ENCODE peak calls at places on chromosomes 13 and 19, in eight cellular contexts. F is mucosa of descending colon, O is tibial artery, V is Peyer's patch, M is right lobe of liver, T is adipocyte, D is SJSA1, E is sigmoid colon. B is an unnamed sample.

GRCh38 chr13:76882431-76882830 is 3.8 kb downstream of the KCTD12 start:
- DNase-seq in F (no peak), T (peak; percentile 77), M (no peak), D (no peak), O (peak; percentile 68), E (no peak), V (peak; percentile 49), B (no peak)

GRCh38 chr19:21698215-21698614 is 69.2 kb downstream of the ZNF100 start:
- DNase-seq in D (no peak), V (no peak), E (no peak), M (no peak), O (no peak), F (no peak), T (peak; percentile 62), B (no peak)

GRCh38 chr19:15260939-15261338 is 28.7 kb upstream of the EPHX3 start:
- DNase-seq in F (no peak), T (peak; percentile 30), D (no peak), M (no peak), E (no peak), V (no peak), O (no peak), B (no peak)

GRCh38 chr19:39083983-39084731 is at the start of gene ACP7:
- DNase-seq in M (no peak), D (no peak), O (no peak), E (no peak), T (peak; percentile 21), F (no peak), V (no peak), B (no peak)

GRCh38 chr19:50312967-50313811 is 16.0 kb downstream of the KCNC3 start:
- DNase-seq in E (no peak), T (no peak), D (no peak), V (no peak), M (no peak), F (peak; percentile 36), O (no peak), B (no peak)

GRCh38 chr13:76812206-76812882 is 73.9 kb downstream of the KCTD12 start:
- DNase-seq in V (no peak), D (no peak), F (no peak), O (peak; percentile 79), E (peak; percentile 70), T (peak; percentile 75), M (no peak), B (no peak)

GRCh38 chr13:50893211-50893852 is 16.3 kb upstream of the RNASEH2B start:
- DNase-seq in O (no peak), E (no peak), D (no peak), M (no peak), T (peak; percentile 63), F (no peak), V (no peak), B (no peak)

GRCh38 chr13:95536629-95537241 is 15.8 kb upstream of the CLDN10 start:
- DNase-seq in D (no peak), E (no peak), O (no peak), F (no peak), V (no peak), T (peak; percentile 78), M (no peak), B (no peak)

GRCh38 chr13:108933061-108933460 is 303.6 kb downstream of the MYO16 start:
- DNase-seq in V (no peak), F (no peak), O (no peak), M (no peak), T (peak; percentile 88), E (no peak), D (no peak), B (no peak)

GRCh38 chr19:27660428-27660827 is 1552.5 kb downstream of the UQCRFS1 start:
- DNase-seq in D (peak; percentile 6), E (no peak), F (no peak), T (no peak), O (no peak), M (no peak), V (no peak), B (no peak)

GRCh38 chr19:16641695-16642094 is 13.7 kb upstream of the MED26 start:
- DNase-seq in E (no peak), O (no peak), T (no peak), V (no peak), F (no peak), M (no peak), D (no peak), B (no peak)

GRCh38 chr13:106291006-106291405 is 244.5 kb downstream of the EFNB2 start:
- DNase-seq in T (peak; percentile 18), O (no peak), E (no peak), V (no peak), M (no peak), F (no peak), D (no peak), B (peak; percentile 23)

GRCh38 chr19:51469629-51470028 is 8.7 kb upstream of the CEACAM18 start:
- DNase-seq in T (no peak), M (no peak), D (no peak), O (no peak), E (no peak), V (no peak), F (no peak), B (no peak)

GRCh38 chr13:37403776-37404497 is 194.6 kb downstream of the POSTN start:
- DNase-seq in T (peak; percentile 87), E (no peak), O (no peak), V (no peak), D (no peak), F (no peak), M (no peak), B (peak; percentile 61)

GRCh38 chr19:31347356-31347755 is 1.9 kb downstream of the TSHZ3 start:
- DNase-seq in V (no peak), T (no peak), E (no peak), D (no peak), M (no peak), O (no peak), F (no peak), B (no peak)

DNA sequence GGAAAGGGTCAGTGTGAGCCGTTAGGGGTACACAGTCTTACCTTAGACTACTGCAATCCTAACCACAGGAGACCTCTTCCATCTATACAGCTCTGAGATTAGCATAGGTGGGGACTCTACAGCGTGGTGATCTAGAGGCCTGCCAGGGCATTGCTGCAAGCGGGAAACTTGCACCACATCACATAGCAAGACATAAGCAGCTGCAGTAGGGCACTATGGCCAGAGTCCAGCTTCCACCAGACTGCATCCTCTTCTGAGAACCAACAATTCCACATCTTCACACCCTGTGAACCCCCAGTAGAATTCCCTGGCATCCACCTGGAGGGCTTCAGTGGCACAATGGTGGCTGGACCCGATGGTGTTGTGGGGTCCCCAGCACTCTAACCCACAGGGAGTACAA is 1564.3 kb upstream of the PRR20A start:
- DNase-seq in D (no peak), O (no peak), E (no peak), M (no peak), V (no peak), T (no peak), F (no peak), B (no peak)
- H3K4me3 ChIP-seq in D (no peak overlapping the region), O (no peak overlapping the region), E (no peak overlapping the region), M (no peak overlapping the region), V (no peak overlapping the region), T (no peak overlapping the region), F (no peak overlapping the region), B (no peak overlapping the region)

GRCh38 chr19:23384166-23384565 is 11.1 kb downstream of the ZNF91 start:
- DNase-seq in M (no peak), F (no peak), E (no peak), D (no peak), T (no peak), O (no peak), V (no peak), B (no peak)

GRCh38 chr19:23385404-23385803 is 9.9 kb downstream of the ZNF91 start:
- DNase-seq in M (no peak), F (no peak), D (no peak), O (no peak), E (no peak), T (no peak), V (no peak), B (no peak)

GRCh38 chr19:23381114-23381513 is 14.2 kb downstream of the ZNF91 start:
- DNase-seq in V (no peak), T (no peak), O (no peak), F (no peak), E (no peak), D (no peak), M (no peak), B (no peak)

GRCh38 chr19:23382955-23383354 is 12.3 kb downstream of the ZNF91 start:
- DNase-seq in E (no peak), T (no peak), M (no peak), V (no peak), O (no peak), F (no peak), D (no peak), B (no peak)

GRCh38 chr19:23384858-23385257 is 10.4 kb downstream of the ZNF91 start:
- DNase-seq in T (no peak), E (no peak), M (no peak), F (no peak), O (no peak), V (no peak), D (no peak), B (no peak)
- H3K9me3 ChIP-seq in T (peaks cover 72% of the 10 kb centered on the region), E (no peaks in the 10 kb centered on the region), M (peaks cover 4% of the 10 kb centered on the region), F (peaks cover 70% of the 10 kb centered on the region), O (peaks cover 7% of the 10 kb centered on the region), V (peaks cover 43% of the 10 kb centered on the region), D (no peaks in the 10 kb centered on the region), B (peaks cover 8% of the 10 kb centered on the region)

DNA sequence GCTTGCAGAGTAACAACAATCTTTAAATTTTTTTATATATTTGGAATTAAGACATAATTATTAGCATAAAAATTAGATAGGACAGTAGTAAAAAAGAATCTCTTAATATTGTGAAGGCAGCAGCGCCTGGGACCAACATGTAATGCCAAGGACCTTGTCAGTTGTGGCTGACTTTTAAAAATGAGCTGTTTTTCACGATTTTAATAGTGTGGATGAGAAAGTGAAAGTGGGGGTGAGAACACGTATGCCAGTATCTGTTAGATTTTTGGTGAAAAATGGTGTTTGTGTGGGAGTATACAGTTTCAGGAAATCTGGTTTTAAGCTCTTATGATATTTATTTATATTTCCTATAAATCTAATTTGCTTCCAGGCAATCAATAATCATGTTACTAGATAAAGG is 125.2 kb downstream of the LMO7 start:
- DNase-seq in O (no peak), V (no peak), M (no peak), D (no peak), F (no peak), E (no peak), T (no peak), B (no peak)
- H3K4me3 ChIP-seq in O (peak overlapping the region; percentile 28), V (peak overlapping the region; percentile 26), M (peak overlapping the region; percentile 31), D (no peak overlapping the region), F (peak overlapping the region; percentile 12), E (peak overlapping the region; percentile 14), T (peak overlapping the region; percentile 76), B (peak overlapping the region; percentile 11)

GRCh38 chr19:58045411-58046050 is 11.7 kb downstream of the ZSCAN1 start:
- DNase-seq in T (no peak), O (no peak), V (no peak), F (no peak), E (no peak), M (no peak), D (no peak), B (no peak)

GRCh38 chr19:58044391-58044790 is 10.6 kb downstream of the ZSCAN1 start:
- DNase-seq in T (no peak), V (no peak), M (no peak), F (no peak), O (no peak), D (no peak), E (no peak), B (no peak)

GRCh38 chr19:58040751-58041525 is 7.1 kb downstream of the ZSCAN1 start:
- DNase-seq in O (no peak), M (no peak), D (no peak), F (no peak), T (no peak), E (peak; percentile 18), V (no peak), B (no peak)

GRCh38 chr19:58044886-58045285 is 11.1 kb downstream of the ZSCAN1 start:
- DNase-seq in F (no peak), T (no peak), V (no peak), M (no peak), E (no peak), O (no peak), D (no peak), B (no peak)

GRCh38 chr19:58042709-58043340 is 9.0 kb downstream of the ZSCAN1 start:
- DNase-seq in V (no peak), E (no peak), D (no peak), F (no peak), T (no peak), M (peak; percentile 35), O (no peak), B (no peak)
- H3K9me3 ChIP-seq in V (peaks cover 52% of the 10 kb centered on the region), E (peaks cover 23% of the 10 kb centered on the region), D (peaks cover 34% of the 10 kb centered on the region), F (peaks cover 87% of the 10 kb centered on the region), T (peaks cover 31% of the 10 kb centered on the region), M (no peaks in the 10 kb centered on the region), O (peaks cover 95% of the 10 kb centered on the region), B (no peaks in the 10 kb centered on the region)